ENCODE peak calls at places on chromosomes 1 and 21, in seven cellular contexts. K, S, F, X, H, B and O are unnamed samples.

GRCh38 chr1:162631546-162632233 is 574 bp upstream of the DDR2 start:
- DNase-seq in S (peak), H (no peak), F (no peak), X (no peak), B (peak), K (no peak), O (no peak)

GRCh38 chr1:10796029-10796944 is at the start of gene CASZ1:
- DNase-seq in H (peak), X (peak), B (peak), S (peak), K (peak), F (peak), O (peak)

GRCh38 chr1:161373442-161373841 is 5.8 kb upstream of the CFAP126 start:
- DNase-seq in B (no peak), F (no peak), K (no peak), X (no peak), H (no peak), S (no peak), O (no peak)

GRCh38 chr1:204131978-204132377 is 19.9 kb downstream of the ETNK2 start:
- DNase-seq in K (no peak), F (no peak), S (no peak), B (no peak), H (no peak), X (no peak), O (no peak)

GRCh38 chr1:244154882-244155531 is 103.9 kb downstream of the ZBTB18 start:
- DNase-seq in K (peak), B (no peak), F (no peak), H (no peak), X (no peak), S (no peak), O (no peak)

GRCh38 chr1:223542831-223543230 is 122.7 kb downstream of the CAPN8 start:
- DNase-seq in S (no peak), K (no peak), F (no peak), H (no peak), X (no peak), B (no peak), O (no peak)

GRCh38 chr1:36321119-36321951 is 2.1 kb downstream of the EVA1B start:
- DNase-seq in X (no peak), K (no peak), H (peak), S (peak), B (peak), F (no peak), O (peak)

GRCh38 chr1:209176866-209177430 is 406.6 kb upstream of the CAMK1G start:
- DNase-seq in B (no peak), F (no peak), H (no peak), K (no peak), S (no peak), X (no peak), O (no peak)

GRCh38 chr1:40636777-40637176 is 28.7 kb downstream of the RIMS3 start:
- DNase-seq in B (no peak), K (no peak), F (no peak), H (no peak), X (no peak), S (no peak), O (no peak)

GRCh38 chr1:223846668-223847007 is 891 bp upstream of the TP53BP2 start:
- DNase-seq in X (no peak), F (no peak), H (no peak), B (no peak), S (peak), K (peak), O (no peak)

GRCh38 chr1:36400825-36401601 is 3.3 kb upstream of the LSM10 start:
- DNase-seq in S (peak), X (peak), H (peak), K (peak), B (peak), F (no peak), O (no peak)

GRCh38 chr1:111742938-111743549 is 3.8 kb upstream of the INKA2 start:
- DNase-seq in K (no peak), F (no peak), X (no peak), B (peak), S (no peak), H (no peak), O (no peak)

GRCh38 chr1:183685112-183685713 is 32.1 kb upstream of the APOBEC4 start:
- DNase-seq in X (no peak), F (no peak), H (no peak), S (peak), B (peak), K (peak), O (peak)

GRCh38 chr1:111503585-111504060 is at the start of the genes ADORA3 and TMIGD3:
- DNase-seq in X (no peak), F (no peak), K (no peak), B (no peak), H (no peak), S (no peak), O (no peak)

GRCh38 chr1:29629814-29630516 is 393.6 kb downstream of the PTPRU start:
- DNase-seq in S (no peak), H (no peak), B (no peak), K (no peak), X (no peak), F (no peak), O (no peak)

GRCh38 chr1:172745014-172745413 is 86.1 kb downstream of the FASLG start:
- DNase-seq in F (peak), X (no peak), B (peak), H (no peak), K (peak), S (peak), O (peak)

GRCh38 chr21:25735895-25736597 is 1.3 kb downstream of the GABPA start:
- DNase-seq in S (peak), K (peak), H (no peak), X (no peak), F (no peak), B (peak), O (no peak)

GRCh38 chr1:201284636-201285035 is 1.3 kb downstream of the PKP1 start:
- DNase-seq in K (no peak), B (no peak), H (no peak), X (no peak), S (no peak), F (no peak), O (no peak)

GRCh38 chr1:184597652-184598357 is 156.9 kb downstream of the EDEM3 start:
- DNase-seq in K (no peak), B (peak), F (peak), X (no peak), S (peak), H (no peak), O (no peak)

GRCh38 chr1:39625462-39626273 is 13.8 kb downstream of the HEYL start:
- DNase-seq in K (no peak), F (no peak), H (peak), B (peak), S (no peak), X (no peak), O (no peak)

GRCh38 chr1:145990249-145991097 is 5.9 kb downstream of the TXNIP start:
- DNase-seq in B (no peak), H (no peak), S (peak), K (peak), X (no peak), F (no peak), O (no peak)

GRCh38 chr1:14767075-14767474 is 168.6 kb downstream of the KAZN start:
- DNase-seq in X (no peak), H (no peak), K (no peak), F (no peak), S (no peak), B (no peak), O (no peak)

DNA sequence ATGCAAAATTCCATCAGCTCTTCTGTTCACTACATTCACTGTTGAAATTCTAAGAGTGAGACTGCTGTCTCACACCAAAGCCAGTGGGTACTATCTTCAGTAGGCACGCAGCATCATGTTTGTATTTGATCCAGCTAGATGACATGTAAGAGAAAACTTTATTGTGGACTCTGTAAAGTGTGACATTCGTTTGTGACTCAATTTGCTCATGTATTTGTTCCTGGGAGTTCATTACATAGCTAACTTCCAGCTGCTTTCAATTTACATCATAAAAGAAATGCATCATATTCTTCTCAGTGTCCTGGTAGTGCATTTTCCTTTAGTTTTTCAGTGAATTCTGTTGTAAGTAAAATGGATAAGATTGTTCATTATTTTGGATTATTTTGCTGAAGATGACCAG is 31.4 kb downstream of the CTH start:
- DNase-seq in X (no peak), F (no peak), H (no peak), B (no peak), K (no peak), S (peak), O (no peak)
- TF ChIP-seq CTCF in X (no peak), F (no peak), H (no peak), B (no peak), K (no peak), S (no peak), O (no peak)

GRCh38 chr21:41183575-41183974 is 15.6 kb downstream of the BACE2 start:
- DNase-seq in S (no peak), B (no peak), H (no peak), K (no peak), X (no peak), F (no peak), O (no peak)

GRCh38 chr21:41186763-41187536 is 19.0 kb downstream of the BACE2 start:
- DNase-seq in S (no peak), B (no peak), F (no peak), H (no peak), K (no peak), X (no peak), O (no peak)

GRCh38 chr21:41188476-41189146 is 20.7 kb downstream of the BACE2 start:
- DNase-seq in F (peak), B (no peak), X (no peak), H (no peak), K (no peak), S (no peak), O (no peak)

GRCh38 chr21:41187537-41188025 is 19.6 kb downstream of the BACE2 start:
- DNase-seq in X (no peak), H (no peak), B (no peak), S (no peak), F (no peak), K (no peak), O (no peak)

GRCh38 chr21:41185802-41186201 is 17.8 kb downstream of the BACE2 start:
- DNase-seq in F (no peak), B (no peak), H (no peak), K (no peak), X (no peak), S (no peak), O (no peak)
- H3K4me3 ChIP-seq in F (no peak), B (no peak), H (no peak), K (no peak), X (no peak), S (no peak), O (no peak)

GRCh38 chr1:109923131-109923945 is 12.7 kb downstream of the CSF1 start:
- DNase-seq in B (no peak), S (no peak), K (no peak), X (no peak), H (no peak), F (no peak), O (no peak)
- TF ChIP-seq CTCF in B (peak), S (peak), K (peak), X (no peak), H (no peak), F (peak), O (peak)

DNA sequence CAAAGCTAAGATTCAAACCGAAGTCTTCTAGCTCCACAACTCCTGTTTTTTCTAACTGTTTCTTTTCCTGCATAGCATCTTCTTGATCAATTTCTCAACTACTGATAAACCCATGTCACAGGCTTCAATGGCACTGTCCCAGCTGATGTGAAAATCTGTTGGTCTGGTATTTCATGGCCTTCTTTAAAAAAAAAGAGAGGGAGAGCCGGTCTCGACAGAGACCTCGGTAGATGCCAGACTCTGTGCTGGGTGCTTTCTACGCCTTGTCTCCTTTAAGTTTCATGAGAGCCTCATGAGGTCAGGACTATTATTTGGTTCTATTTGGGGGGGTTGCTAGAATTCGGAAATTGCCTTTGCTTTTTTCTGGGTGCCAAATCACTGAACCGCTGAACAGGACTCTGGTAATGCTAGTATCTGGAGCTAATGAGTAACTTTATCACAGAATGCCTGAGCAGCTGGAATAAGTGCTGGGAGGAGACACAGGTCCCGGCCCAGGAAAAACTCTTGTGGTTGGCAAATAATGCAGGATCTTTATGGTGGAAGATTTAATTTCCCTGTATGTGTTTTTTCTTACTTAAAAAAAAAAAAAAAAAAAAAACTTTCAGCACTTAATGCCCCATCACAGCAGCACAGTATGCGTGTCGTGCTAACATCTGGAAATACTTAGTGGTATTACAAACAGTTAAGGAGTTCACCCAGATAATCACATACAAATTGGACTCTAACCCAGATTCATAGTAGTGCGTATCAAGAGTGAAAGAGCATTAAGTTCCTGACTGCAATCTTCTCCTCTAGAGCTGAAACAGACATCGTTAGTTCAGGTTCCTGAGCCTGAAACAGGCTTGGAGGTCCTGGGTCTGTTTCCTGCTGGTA is 220.8 kb downstream of the TOMM20 start:
- DNase-seq in K (peak), S (peak), B (peak), F (peak), H (no peak), X (no peak), O (peak)
- H3K4me3 ChIP-seq in K (no peak), S (no peak), B (no peak), F (no peak), H (no peak), X (no peak), O (no peak)

GRCh38 chr1:84434081-84434755 is 35.9 kb downstream of the DNASE2B start:
- DNase-seq in F (no peak), S (no peak), X (no peak), K (no peak), H (no peak), B (no peak), O (no peak)
- TF ChIP-seq CTCF in F (no peak), S (no peak), X (no peak), K (no peak), H (no peak), B (no peak), O (no peak)

GRCh38 chr1:48996311-48996710 is 219.6 kb upstream of the BEND5 start:
- DNase-seq in B (no peak), F (no peak), H (no peak), X (no peak), S (no peak), K (no peak), O (no peak)
- H3K4me3 ChIP-seq in B (no peak), F (no peak), H (no peak), X (no peak), S (no peak), K (no peak), O (no peak)

GRCh38 chr1:113269577-113269976 is 120.7 kb upstream of the MAGI3 start:
- DNase-seq in B (no peak), H (no peak), X (no peak), S (no peak), F (no peak), K (no peak), O (no peak)
- TF ChIP-seq CTCF in B (no peak), H (no peak), X (no peak), S (no peak), F (no peak), K (no peak), O (no peak)

GRCh38 chr1:17023103-17023502 is 11.4 kb upstream of the ATP13A2 start:
- DNase-seq in H (no peak), B (no peak), K (no peak), X (no peak), F (no peak), S (no peak), O (no peak)

GRCh38 chr1:17023573-17023972 is 11.8 kb upstream of the ATP13A2 start:
- DNase-seq in X (no peak), H (no peak), K (no peak), S (no peak), F (no peak), B (no peak), O (no peak)

GRCh38 chr1:17020502-17020901 is 8.8 kb upstream of the ATP13A2 start:
- DNase-seq in X (no peak), K (no peak), S (no peak), H (no peak), B (no peak), F (no peak), O (no peak)

GRCh38 chr1:17024721-17025120 is 13.0 kb upstream of the ATP13A2 start:
- DNase-seq in K (no peak), S (no peak), B (no peak), H (no peak), F (no peak), X (no peak), O (no peak)

DNA sequence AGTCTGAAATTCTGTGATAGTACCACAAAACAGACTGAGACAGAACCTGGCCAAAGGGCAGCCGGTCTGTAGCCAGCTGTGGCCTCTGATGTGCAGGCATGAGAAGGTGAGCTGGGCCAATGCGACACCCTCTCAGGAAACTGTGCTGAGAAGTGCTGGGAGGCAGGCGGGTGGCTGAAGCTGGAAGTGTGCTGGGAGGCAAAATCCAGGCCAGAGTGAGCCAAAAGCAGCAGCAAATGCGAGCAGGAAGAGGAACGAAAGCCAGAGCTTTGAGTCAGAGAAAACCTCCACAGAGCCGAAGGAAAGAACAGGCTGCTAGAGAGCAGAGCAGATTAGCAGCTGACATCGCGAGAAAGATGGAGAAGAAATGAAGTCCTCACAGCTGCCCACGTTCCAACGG is 10.2 kb upstream of the ATP13A2 start:
- DNase-seq in F (no peak), S (no peak), X (no peak), B (no peak), K (no peak), H (no peak), O (no peak)
- H3K4me3 ChIP-seq in F (no peak), S (no peak), X (no peak), B (no peak), K (no peak), H (no peak), O (no peak)

GRCh38 chr1:176705585-176705984 is 242.6 kb downstream of the PAPPA2 start:
- DNase-seq in F (no peak), S (no peak), B (no peak), H (no peak), X (no peak), K (no peak), O (no peak)
- TF ChIP-seq CTCF in F (no peak), S (no peak), B (no peak), H (no peak), X (no peak), K (no peak), O (no peak)

GRCh38 chr1:112937070-112937469 is 18.9 kb downstream of the SLC16A1 start:
- DNase-seq in K (no peak), X (no peak), H (no peak), F (no peak), B (peak), S (peak), O (no peak)

GRCh38 chr1:112935474-112936289 is 20.3 kb downstream of the SLC16A1 start:
- DNase-seq in X (no peak), B (peak), K (no peak), S (peak), H (no peak), F (no peak), O (peak)

GRCh38 chr1:112939810-112940209 is 16.2 kb downstream of the SLC16A1 start:
- DNase-seq in K (no peak), B (no peak), X (no peak), H (no peak), S (no peak), F (no peak), O (no peak)

GRCh38 chr1:112937495-112937894 is 18.5 kb downstream of the SLC16A1 start:
- DNase-seq in X (no peak), S (no peak), B (no peak), H (no peak), K (no peak), F (no peak), O (no peak)

GRCh38 chr1:112938188-112938587 is 17.8 kb downstream of the SLC16A1 start:
- DNase-seq in X (no peak), S (no peak), B (peak), F (no peak), K (no peak), H (no peak), O (no peak)
- H3K4me3 ChIP-seq in X (no peak), S (no peak), B (no peak), F (no peak), K (no peak), H (no peak), O (no peak)